ENCODE peak calls at places on chromosome 17, in five cellular contexts. One of them, this sample, is unnamed.

GRCh38 chr17:28473542-28473941 is at the start of gene SLC13A2:
- DNase-seq in SK-N-SH: no peak
- DNase-seq in K562: no peak
- DNase-seq in GM12878: no peak
- DNase-seq in HepG2: no peak
- DNase-seq in this sample: no peak

GRCh38 chr17:73396429-73397277 is 84.9 kb upstream of the CDC42EP4 start:
- DNase-seq in HepG2: peak
- DNase-seq in GM12878: no peak
- DNase-seq in SK-N-SH: no peak
- DNase-seq in K562: no peak
- DNase-seq in this sample: no peak

GRCh38 chr17:7136266-7136877 is 21.8 kb upstream of the ASGR2 start:
- DNase-seq in HepG2: peak
- DNase-seq in SK-N-SH: peak
- DNase-seq in K562: peak
- DNase-seq in GM12878: peak
- DNase-seq in this sample: peak

GRCh38 chr17:40947929-40948328 is 10.5 kb upstream of the KRT23 start:
- DNase-seq in K562: no peak
- DNase-seq in SK-N-SH: no peak
- DNase-seq in GM12878: no peak
- DNase-seq in HepG2: no peak
- DNase-seq in this sample: no peak

GRCh38 chr17:72715906-72716572 is 376.4 kb downstream of the SLC39A11 start:
- DNase-seq in SK-N-SH: no peak
- DNase-seq in HepG2: peak
- DNase-seq in GM12878: no peak
- DNase-seq in K562: no peak
- DNase-seq in this sample: peak

GRCh38 chr17:81027038-81027437 is 7.9 kb upstream of the BAIAP2 start:
- DNase-seq in SK-N-SH: peak
- DNase-seq in GM12878: no peak
- DNase-seq in HepG2: no peak
- DNase-seq in K562: no peak
- DNase-seq in this sample: no peak

GRCh38 chr17:73562896-73563295 is 81.3 kb downstream of the SDK2 start:
- DNase-seq in K562: no peak
- DNase-seq in SK-N-SH: no peak
- DNase-seq in HepG2: no peak
- DNase-seq in GM12878: no peak
- DNase-seq in this sample: no peak

GRCh38 chr17:50238594-50239287 is 35.5 kb upstream of the TMEM92 start:
- DNase-seq in K562: no peak
- DNase-seq in SK-N-SH: no peak
- DNase-seq in HepG2: peak
- DNase-seq in GM12878: no peak
- DNase-seq in this sample: no peak

GRCh38 chr17:40224707-40225092 is 5.6 kb downstream of the WIPF2 start:
- DNase-seq in SK-N-SH: no peak
- DNase-seq in HepG2: no peak
- DNase-seq in K562: no peak
- DNase-seq in GM12878: no peak
- DNase-seq in this sample: no peak

GRCh38 chr17:8953152-8953885 is 12.2 kb downstream of the PIK3R5 start:
- DNase-seq in HepG2: no peak
- DNase-seq in SK-N-SH: no peak
- DNase-seq in K562: no peak
- DNase-seq in GM12878: no peak
- DNase-seq in this sample: no peak

GRCh38 chr17:78999947-79000395 is 9.6 kb downstream of the CANT1 start:
- DNase-seq in SK-N-SH: no peak
- DNase-seq in GM12878: no peak
- DNase-seq in K562: no peak
- DNase-seq in HepG2: no peak
- DNase-seq in this sample: no peak

GRCh38 chr17:60173304-60173807 is 23.6 kb downstream of the CA4 start:
- DNase-seq in K562: no peak
- DNase-seq in SK-N-SH: no peak
- DNase-seq in HepG2: no peak
- DNase-seq in GM12878: no peak
- DNase-seq in this sample: no peak

GRCh38 chr17:30278032-30278431 is 13.7 kb downstream of the BLMH start:
- DNase-seq in HepG2: peak
- DNase-seq in K562: no peak
- DNase-seq in SK-N-SH: peak
- DNase-seq in GM12878: no peak
- DNase-seq in this sample: no peak

GRCh38 chr17:7326186-7326585 is 2.9 kb downstream of the NEURL4 start:
- DNase-seq in SK-N-SH: no peak
- DNase-seq in K562: no peak
- DNase-seq in GM12878: no peak
- DNase-seq in HepG2: no peak
- DNase-seq in this sample: no peak

GRCh38 chr17:78170692-78171590 is 2.6 kb downstream of the SYNGR2 start:
- DNase-seq in HepG2: no peak
- DNase-seq in SK-N-SH: no peak
- DNase-seq in K562: no peak
- DNase-seq in GM12878: no peak
- DNase-seq in this sample: no peak

GRCh38 chr17:40323731-40324650 is 15.0 kb downstream of the RARA start:
- DNase-seq in HepG2: no peak
- DNase-seq in GM12878: no peak
- DNase-seq in SK-N-SH: no peak
- DNase-seq in K562: no peak
- DNase-seq in this sample: no peak

GRCh38 chr17:73103661-73104335 is 11.3 kb upstream of the SLC39A11 start:
- DNase-seq in HepG2: no peak
- DNase-seq in SK-N-SH: no peak
- DNase-seq in K562: no peak
- DNase-seq in GM12878: no peak
- DNase-seq in this sample: no peak

GRCh38 chr17:8025176-8025911 is 13.5 kb upstream of the ALOX15B start:
- DNase-seq in K562: no peak
- DNase-seq in GM12878: no peak
- DNase-seq in HepG2: no peak
- DNase-seq in SK-N-SH: no peak
- DNase-seq in this sample: no peak

GRCh38 chr17:265726-266125 is 84.3 kb upstream of the DOC2B start:
- DNase-seq in GM12878: no peak
- DNase-seq in HepG2: no peak
- DNase-seq in K562: no peak
- DNase-seq in SK-N-SH: no peak
- DNase-seq in this sample: no peak

GRCh38 chr17:28388106-28388505 is 16.6 kb downstream of the SARM1 start:
- DNase-seq in SK-N-SH: no peak
- DNase-seq in K562: no peak
- DNase-seq in HepG2: no peak
- DNase-seq in GM12878: no peak
- DNase-seq in this sample: no peak

GRCh38 chr17:1391577-1391976 is 8.4 kb downstream of the YWHAE start:
- DNase-seq in SK-N-SH: no peak
- DNase-seq in K562: no peak
- DNase-seq in GM12878: no peak
- DNase-seq in HepG2: no peak
- DNase-seq in this sample: no peak

GRCh38 chr17:48892940-48893645 is 506 bp downstream of the ATP5MC1 start:
- DNase-seq in GM12878: no peak
- DNase-seq in SK-N-SH: no peak
- DNase-seq in HepG2: no peak
- DNase-seq in K562: no peak
- DNase-seq in this sample: no peak

GRCh38 chr17:16962804-16963203 is 9.1 kb downstream of the TNFRSF13B start:
- DNase-seq in K562: no peak
- DNase-seq in GM12878: no peak
- DNase-seq in SK-N-SH: no peak
- DNase-seq in HepG2: no peak
- DNase-seq in this sample: peak

GRCh38 chr17:82332669-82333278 is 792 bp downstream of the SECTM1 start:
- DNase-seq in HepG2: no peak
- DNase-seq in GM12878: no peak
- DNase-seq in SK-N-SH: peak
- DNase-seq in K562: peak
- DNase-seq in this sample: peak

GRCh38 chr17:50024808-50025207 is 29.8 kb upstream of the DLX3 start:
- DNase-seq in K562: no peak
- DNase-seq in GM12878: no peak
- DNase-seq in HepG2: no peak
- DNase-seq in SK-N-SH: no peak
- DNase-seq in this sample: no peak

GRCh38 chr17:12918132-12918531 is 99.7 kb downstream of the ELAC2 start:
- DNase-seq in GM12878: no peak
- DNase-seq in HepG2: no peak
- DNase-seq in SK-N-SH: no peak
- DNase-seq in K562: no peak
- DNase-seq in this sample: no peak

GRCh38 chr17:2468270-2468669 is 43.4 kb downstream of the METTL16 start:
- DNase-seq in HepG2: no peak
- DNase-seq in K562: no peak
- DNase-seq in GM12878: no peak
- DNase-seq in SK-N-SH: no peak
- DNase-seq in this sample: no peak

GRCh38 chr17:82922646-82923045 is 82.8 kb upstream of the ZNF750 start:
- DNase-seq in GM12878: no peak
- DNase-seq in K562: no peak
- DNase-seq in SK-N-SH: no peak
- DNase-seq in HepG2: no peak
- DNase-seq in this sample: no peak

GRCh38 chr17:33228548-33228947 is 64.5 kb downstream of the ASIC2 start:
- DNase-seq in GM12878: no peak
- DNase-seq in HepG2: no peak
- DNase-seq in K562: no peak
- DNase-seq in SK-N-SH: no peak
- DNase-seq in this sample: no peak
- TF ChIP-seq ZBTB33 in GM12878: no peak
- TF ChIP-seq ZBTB33 in HepG2: no peak
- TF ChIP-seq ZBTB33 in K562: no peak
- TF ChIP-seq ZBTB33 in SK-N-SH: no peak
- TF ChIP-seq ZBTB33 in this sample: no peak

GRCh38 chr17:57663326-57664070 is 81.6 kb downstream of the CCDC182 start:
- DNase-seq in HepG2: no peak
- DNase-seq in K562: no peak
- DNase-seq in SK-N-SH: peak
- DNase-seq in GM12878: no peak
- DNase-seq in this sample: no peak

GRCh38 chr17:57665128-57665527 is 80.0 kb downstream of the CCDC182 start:
- DNase-seq in SK-N-SH: peak
- DNase-seq in GM12878: no peak
- DNase-seq in HepG2: no peak
- DNase-seq in K562: no peak
- DNase-seq in this sample: no peak

GRCh38 chr17:57662644-57663308 is 82.3 kb downstream of the CCDC182 start:
- DNase-seq in K562: peak
- DNase-seq in GM12878: no peak
- DNase-seq in SK-N-SH: peak
- DNase-seq in HepG2: peak
- DNase-seq in this sample: peak

GRCh38 chr17:57665696-57666095 is 79.4 kb downstream of the CCDC182 start:
- DNase-seq in SK-N-SH: no peak
- DNase-seq in GM12878: no peak
- DNase-seq in HepG2: no peak
- DNase-seq in K562: no peak
- DNase-seq in this sample: no peak

GRCh38 chr17:57662021-57662420 is 83.1 kb downstream of the CCDC182 start:
- DNase-seq in GM12878: no peak
- DNase-seq in K562: no peak
- DNase-seq in SK-N-SH: no peak
- DNase-seq in HepG2: no peak
- DNase-seq in this sample: no peak
- H2AFZ ChIP-seq in GM12878: no peak
- H2AFZ ChIP-seq in K562: no peak
- H2AFZ ChIP-seq in SK-N-SH: no peak
- H2AFZ ChIP-seq in HepG2: no peak
- H2AFZ ChIP-seq in this sample: no peak

DNA sequence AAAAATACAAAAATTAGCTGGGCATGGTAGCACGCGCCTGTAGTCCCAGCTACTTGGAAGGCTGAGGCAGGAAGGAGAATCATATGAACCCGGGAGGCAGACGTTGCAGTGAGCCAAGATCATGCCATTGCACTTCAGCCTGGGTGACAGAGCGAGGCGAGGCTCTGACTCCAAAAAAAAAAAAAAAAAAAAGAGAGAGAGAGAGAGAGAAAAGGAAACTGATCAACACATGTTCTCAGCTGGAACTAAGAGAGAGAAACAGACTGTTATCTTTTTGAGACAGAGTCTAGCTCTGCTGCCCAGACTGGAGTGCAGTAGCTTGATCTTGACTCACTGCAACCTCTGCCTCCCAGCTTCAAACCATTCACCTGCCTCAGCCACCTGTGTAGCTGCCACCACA is 60.4 kb downstream of the STH start:
- DNase-seq in K562: no peak
- DNase-seq in GM12878: no peak
- DNase-seq in SK-N-SH: no peak
- DNase-seq in HepG2: no peak
- DNase-seq in this sample: no peak
- TF ChIP-seq ZBTB33 in K562: no peak
- TF ChIP-seq ZBTB33 in GM12878: no peak
- TF ChIP-seq ZBTB33 in SK-N-SH: no peak
- TF ChIP-seq ZBTB33 in HepG2: no peak
- TF ChIP-seq ZBTB33 in this sample: no peak

DNA sequence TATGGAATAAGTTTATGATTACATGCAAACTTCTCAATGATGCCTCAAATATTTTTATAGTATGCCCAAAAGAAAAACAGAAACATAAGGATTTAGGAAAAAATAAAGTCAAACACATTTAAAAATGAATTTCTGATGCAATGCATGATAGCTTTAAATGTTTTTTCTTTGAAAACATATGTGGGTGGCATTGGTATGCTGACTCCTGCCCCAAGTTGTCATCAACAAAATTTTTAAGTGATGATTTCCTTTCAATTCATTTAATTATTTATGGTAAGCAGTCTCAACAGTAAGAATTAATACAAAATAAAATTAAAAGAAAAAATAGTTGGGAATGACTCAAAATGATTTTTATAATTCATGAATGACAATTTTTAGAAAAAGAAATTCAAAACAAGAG is 104.9 kb downstream of the CEP112 start:
- DNase-seq in HepG2: no peak
- DNase-seq in K562: no peak
- DNase-seq in SK-N-SH: no peak
- DNase-seq in GM12878: no peak
- DNase-seq in this sample: no peak
- H2AFZ ChIP-seq in HepG2: no peak
- H2AFZ ChIP-seq in K562: no peak
- H2AFZ ChIP-seq in SK-N-SH: no peak
- H2AFZ ChIP-seq in GM12878: no peak
- H2AFZ ChIP-seq in this sample: no peak

GRCh38 chr17:44170499-44171201 is at the start of gene ASB16:
- DNase-seq in HepG2: no peak
- DNase-seq in K562: no peak
- DNase-seq in GM12878: no peak
- DNase-seq in SK-N-SH: peak
- DNase-seq in this sample: no peak
- TF ChIP-seq ZBTB33 in HepG2: no peak
- TF ChIP-seq ZBTB33 in K562: no peak
- TF ChIP-seq ZBTB33 in GM12878: no peak
- TF ChIP-seq ZBTB33 in SK-N-SH: no peak
- TF ChIP-seq ZBTB33 in this sample: no peak